ENCODE peak calls at places on chromosomes 2 and 18, in five cellular contexts. G is hepatocyte, S is lower lobe of right lung, W is IMR-90, E is esophagus squamous epithelium. L is an unnamed sample. For H3K4me1, the result is how much of the 10 kb centered on the place peaks cover.

GRCh38 chr18:32848836-32849235 is 76.0 kb upstream of the KLHL14 start:
- DNase-seq in E (no peak), G (no peak), W (no peak), S (no peak), L (no peak)

GRCh38 chr2:100606740-100607343 is 44.0 kb downstream of the PDCL3 start:
- DNase-seq in G (peak), S (no peak), E (no peak), W (peak), L (peak)

GRCh38 chr2:58533376-58533775 is 292.3 kb upstream of the FANCL start:
- DNase-seq in W (no peak), E (no peak), G (no peak), S (no peak), L (no peak)

GRCh38 chr2:225865468-225865867 is 466.0 kb downstream of the NYAP2 start:
- DNase-seq in S (no peak), W (peak), E (no peak), G (no peak), L (no peak)

GRCh38 chr2:102303589-102303988 is 7.8 kb upstream of the IL1RL1 start:
- DNase-seq in E (no peak), S (no peak), G (no peak), W (no peak), L (no peak)

GRCh38 chr2:239729681-239730566 is 295.2 kb downstream of the NDUFA10 start:
- DNase-seq in G (no peak), E (no peak), S (peak), W (no peak), L (no peak)

GRCh38 chr2:187009483-187010239 is 160.7 kb upstream of the ZSWIM2 start:
- DNase-seq in E (no peak), G (no peak), S (no peak), W (no peak), L (no peak)

GRCh38 chr2:187055463-187055862 is 206.5 kb upstream of the ZSWIM2 start:
- DNase-seq in E (no peak), W (no peak), S (no peak), G (peak), L (no peak)

GRCh38 chr2:134466141-134466540 is 212.3 kb downstream of the MGAT5 start:
- DNase-seq in G (peak), E (no peak), S (no peak), W (no peak), L (peak)

GRCh38 chr2:99643824-99644787 is 154.3 kb upstream of the REV1 start:
- DNase-seq in E (no peak), S (no peak), W (peak), G (no peak), L (no peak)

GRCh38 chr18:60446821-60447220 is 74.2 kb upstream of the MC4R start:
- DNase-seq in G (no peak), E (no peak), W (no peak), S (no peak), L (peak)

GRCh38 chr2:205680067-205680466 is 2.2 kb upstream of the NRP2 start:
- DNase-seq in E (no peak), S (no peak), W (peak), G (peak), L (peak)

GRCh38 chr2:226117506-226118065 is 682.0 kb downstream of the IRS1 start:
- DNase-seq in G (no peak), W (peak), E (no peak), S (no peak), L (no peak)

GRCh38 chr2:20235655-20236302 is 10.8 kb upstream of the SDC1 start:
- DNase-seq in E (no peak), G (no peak), S (no peak), W (no peak), L (peak)

GRCh38 chr2:8541636-8542035 is 140.2 kb upstream of the ID2 start:
- DNase-seq in E (no peak), S (no peak), W (no peak), G (no peak), L (peak)

GRCh38 chr2:1069847-1070246 is 119.2 kb downstream of the SNTG2 start:
- DNase-seq in E (no peak), W (no peak), S (no peak), G (no peak), L (no peak)

GRCh38 chr2:213766465-213766891 is 482.2 kb downstream of the SPAG16 start:
- DNase-seq in G (peak), S (no peak), W (no peak), E (no peak), L (no peak)

GRCh38 chr2:107988108-107988507 is 1.8 kb downstream of the SLC5A7 start:
- DNase-seq in S (no peak), G (no peak), E (no peak), W (no peak), L (no peak)

GRCh38 chr2:240767341-240767740 is 52.7 kb downstream of the KIF1A start:
- DNase-seq in W (no peak), E (no peak), G (no peak), S (no peak), L (no peak)

GRCh38 chr2:96514521-96514920 is 9.4 kb upstream of the NEURL3 start:
- DNase-seq in W (no peak), G (no peak), S (no peak), E (no peak), L (peak)

GRCh38 chr18:6406075-6406909 is 8.4 kb downstream of the L3MBTL4 start:
- DNase-seq in S (no peak), G (peak), W (peak), E (no peak), L (no peak)

GRCh38 chr18:79567481-79568147 is 112.0 kb upstream of the CTDP1 start:
- DNase-seq in W (peak), G (peak), S (peak), E (no peak), L (peak)

GRCh38 chr2:143489135-143489534 is 359.9 kb downstream of the ARHGAP15 start:
- DNase-seq in W (peak), S (no peak), E (no peak), G (no peak), L (no peak)

GRCh38 chr2:163630836-163631235 is 105.0 kb downstream of the FIGN start:
- DNase-seq in G (no peak), S (no peak), W (no peak), E (no peak), L (no peak)

GRCh38 chr18:68960355-68960754 is 162.5 kb downstream of the CCDC102B start:
- DNase-seq in E (no peak), G (no peak), W (no peak), S (no peak), L (no peak)

GRCh38 chr18:10040287-10041011 is 126.6 kb downstream of the VAPA start:
- DNase-seq in S (no peak), G (peak), E (no peak), W (peak), L (peak)

GRCh38 chr2:31335921-31336570 is 78.5 kb downstream of the XDH start:
- DNase-seq in E (no peak), S (no peak), W (peak), G (no peak), L (no peak)

GRCh38 chr18:34729264-34729663 is 19.2 kb downstream of the DTNA start:
- DNase-seq in E (no peak), W (no peak), G (peak), S (no peak), L (peak)

GRCh38 chr2:120245520-120245835 is 7.2 kb upstream of the RALB start:
- DNase-seq in W (no peak), S (no peak), G (peak), E (no peak), L (peak)

GRCh38 chr18:23956483-23956882 is 58.1 kb upstream of the TTC39C start:
- DNase-seq in S (no peak), E (no peak), W (no peak), G (no peak), L (no peak)

GRCh38 chr2:9836074-9836473 is 7.2 kb upstream of the TAF1B start:
- DNase-seq in W (no peak), E (no peak), G (no peak), S (no peak), L (no peak)

GRCh38 chr18:5980721-5981120 is 85.4 kb upstream of the TMEM200C start:
- DNase-seq in W (no peak), S (no peak), E (no peak), G (no peak), L (peak)

GRCh38 chr2:179612108-179612507 is 249.3 kb downstream of the ZNF385B start:
- DNase-seq in G (peak), W (peak), E (no peak), S (no peak), L (no peak)

GRCh38 chr2:174688079-174688478 is 76.2 kb downstream of the CHRNA1 start:
- DNase-seq in E (no peak), S (no peak), G (peak), W (peak), L (no peak)

GRCh38 chr18:48749768-48750167 is 201.0 kb downstream of the SMAD7 start:
- DNase-seq in G (no peak), E (no peak), W (peak), S (no peak), L (no peak)

GRCh38 chr18:78711971-78712370 is 267.6 kb upstream of the SALL3 start:
- DNase-seq in S (no peak), E (no peak), W (no peak), G (no peak), L (no peak)

GRCh38 chr2:142880275-142880674 is 2.8 kb downstream of the KYNU start:
- DNase-seq in W (peak), S (no peak), G (no peak), E (no peak), L (no peak)

GRCh38 chr2:166592750-166593149 is 98.7 kb upstream of the SCN7A start:
- DNase-seq in S (no peak), E (no peak), G (no peak), W (no peak), L (no peak)

GRCh38 chr18:28432350-28432749 is 255.4 kb upstream of the CDH2 start:
- DNase-seq in G (no peak), W (no peak), E (no peak), S (no peak), L (no peak)

GRCh38 chr2:193751299-193751698 is 1556.6 kb upstream of the TMEFF2 start:
- DNase-seq in S (no peak), W (no peak), G (no peak), E (no peak), L (no peak)
- H3K4me3 ChIP-seq in S (no peak), W (no peak), G (no peak), E (no peak), L (no peak)

DNA sequence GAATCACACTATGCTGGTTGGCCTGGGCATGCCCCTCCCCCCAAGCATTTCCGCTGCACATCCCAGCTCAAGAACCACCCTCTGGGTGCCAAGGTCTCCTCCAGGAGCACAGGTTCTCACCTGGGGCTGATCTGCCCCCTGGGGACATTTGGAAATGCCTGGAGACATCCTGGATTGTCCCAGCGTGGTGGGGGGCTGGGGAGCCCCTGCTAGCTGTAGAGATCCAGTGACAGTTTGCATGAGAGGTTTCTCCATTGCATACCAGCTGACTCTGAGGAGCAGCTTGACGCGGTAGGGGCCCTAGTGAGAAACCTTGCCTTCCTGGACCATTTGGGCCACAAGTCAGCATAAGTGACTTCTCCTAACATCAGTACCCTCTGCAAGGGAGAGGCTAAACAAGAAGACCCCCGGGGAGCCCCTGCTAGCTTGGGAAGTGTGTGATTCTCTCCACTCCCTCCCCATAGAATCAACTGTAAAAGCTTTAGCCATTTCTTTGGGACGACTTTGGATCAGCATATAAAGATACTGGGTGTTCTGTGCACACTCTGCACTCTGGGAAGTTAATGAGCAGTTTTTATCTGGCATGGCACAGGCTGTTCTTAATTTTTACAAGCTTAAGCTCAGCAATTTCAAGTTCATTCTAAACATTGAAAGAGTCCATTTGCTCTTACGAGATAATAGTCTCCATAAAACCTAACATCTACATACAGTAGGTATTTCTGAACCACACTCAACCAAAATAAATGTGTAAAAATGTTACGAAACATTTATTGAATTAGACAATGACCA is 94.1 kb downstream of the GBX2 start:
- DNase-seq in E (no peak), W (no peak), S (no peak), G (no peak), L (no peak)
- H3K4me1 ChIP-seq in E (under half), W (under half), S (under half), G (under half), L (under half)

DNA sequence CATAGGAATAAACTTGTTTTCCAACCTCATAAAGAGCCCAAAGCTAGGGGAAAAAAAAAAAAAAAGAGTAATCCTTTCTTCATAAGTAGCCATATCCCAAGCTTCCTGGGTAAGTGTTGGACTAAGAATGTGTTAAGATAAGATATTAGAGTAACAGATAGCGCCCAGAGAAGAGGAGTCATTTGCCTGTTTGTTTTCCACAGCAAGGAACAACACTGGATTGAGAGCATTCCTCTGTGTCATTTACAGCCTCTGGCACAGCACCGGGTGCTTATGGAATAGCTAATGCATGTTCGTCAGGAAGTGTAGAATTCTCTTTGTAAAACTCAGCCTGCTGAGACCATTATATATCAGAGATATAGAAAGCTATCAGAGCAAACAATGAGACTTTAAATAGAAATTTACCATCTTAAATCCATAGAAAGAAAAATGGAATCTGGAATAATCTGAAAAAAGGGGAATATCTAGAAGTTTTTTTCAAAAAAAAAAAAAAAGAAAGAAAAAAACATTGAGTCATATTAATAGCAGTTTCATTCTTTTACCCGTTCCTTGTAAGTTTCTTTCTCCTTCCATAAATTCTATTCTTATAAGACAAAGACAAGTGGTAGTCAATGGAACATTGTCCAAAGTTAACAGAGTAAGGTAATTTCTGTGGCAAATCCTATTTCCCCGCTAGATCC is 37.6 kb downstream of the LRP2 start:
- DNase-seq in E (no peak), S (no peak), W (no peak), G (peak), L (no peak)
- H3K4me3 ChIP-seq in E (no peak), S (no peak), W (no peak), G (no peak), L (peak)

GRCh38 chr2:47870668-47871540 is 35.4 kb downstream of the FBXO11 start:
- DNase-seq in G (no peak), S (no peak), W (no peak), E (no peak), L (no peak)

GRCh38 chr2:47864566-47864965 is 41.7 kb downstream of the FBXO11 start:
- DNase-seq in E (no peak), G (no peak), S (no peak), W (no peak), L (no peak)

GRCh38 chr2:47868611-47869352 is 37.5 kb downstream of the FBXO11 start:
- DNase-seq in W (no peak), S (no peak), E (no peak), G (no peak), L (no peak)

GRCh38 chr2:47869859-47870258 is 36.4 kb downstream of the FBXO11 start:
- DNase-seq in E (no peak), G (no peak), S (no peak), W (peak), L (no peak)

DNA sequence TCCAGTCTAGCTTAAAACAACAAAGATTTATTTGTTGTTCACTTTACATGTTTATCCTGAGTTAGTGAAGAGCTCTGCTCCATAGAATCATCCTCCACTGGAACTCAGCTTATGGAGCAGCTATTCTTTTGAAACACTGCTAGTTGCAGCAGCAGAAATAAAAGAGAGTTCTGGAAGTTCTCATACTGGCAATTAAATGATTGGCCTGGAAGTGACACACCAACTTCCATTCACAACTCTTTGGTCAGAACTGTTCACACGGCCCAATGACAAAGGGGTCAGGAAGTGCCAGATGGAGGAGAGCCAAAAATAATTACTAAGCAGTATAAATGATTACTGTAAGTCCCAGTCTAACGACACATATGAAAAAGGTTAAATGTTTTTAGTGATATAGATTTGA is 39.1 kb downstream of the FBXO11 start:
- DNase-seq in W (peak), G (peak), E (no peak), S (no peak), L (no peak)
- H3K4me1 ChIP-seq in W (under half), G (under half), E (under half), S (half or more), L (under half)

GRCh38 chr2:28129955-28130695 is 239.6 kb downstream of the BABAM2 start:
- DNase-seq in W (peak), S (no peak), G (no peak), E (no peak), L (no peak)
- H3K4me3 ChIP-seq in W (no peak), S (no peak), G (no peak), E (no peak), L (no peak)

GRCh38 chr2:217660423-217660822 is 342.4 kb downstream of the TNS1 start:
- DNase-seq in W (no peak), S (no peak), E (no peak), G (no peak), L (no peak)

GRCh38 chr2:217664761-217665160 is 338.0 kb downstream of the TNS1 start:
- DNase-seq in W (peak), G (no peak), S (no peak), E (no peak), L (no peak)

GRCh38 chr2:217661378-217661777 is 341.4 kb downstream of the TNS1 start:
- DNase-seq in S (no peak), G (no peak), E (no peak), W (no peak), L (no peak)

GRCh38 chr2:217666338-217666737 is 336.5 kb downstream of the TNS1 start:
- DNase-seq in S (no peak), E (no peak), G (no peak), W (peak), L (no peak)

DNA sequence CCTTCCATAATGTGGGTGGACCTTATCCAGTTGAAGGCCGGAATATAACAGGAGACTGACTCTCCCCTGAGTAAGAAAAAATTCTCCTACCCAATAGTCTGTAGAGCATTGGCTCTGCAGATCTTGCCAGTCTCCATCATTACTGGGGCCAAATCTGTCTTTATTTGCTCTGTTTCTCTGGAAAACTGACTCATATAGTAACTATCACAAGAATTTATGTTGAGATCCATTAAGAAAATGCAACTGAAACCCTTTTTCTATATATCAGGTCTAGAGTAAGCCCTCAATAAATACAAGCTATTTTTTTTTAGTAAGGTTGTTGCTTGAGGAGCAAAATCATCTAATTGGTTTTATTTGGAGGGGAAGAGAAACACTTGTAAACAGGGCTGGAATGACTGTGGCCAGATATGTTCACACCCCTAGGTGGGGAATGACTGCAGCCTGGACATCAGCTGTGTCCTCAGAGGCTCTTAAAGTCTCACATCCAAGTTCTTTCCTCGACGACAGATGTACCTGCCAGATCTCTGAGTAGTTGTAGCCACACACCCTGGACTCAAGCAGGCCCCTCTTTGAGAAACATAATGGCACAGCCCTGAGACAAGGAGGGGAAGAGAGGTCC is 339.7 kb downstream of the TNS1 start:
- DNase-seq in S (no peak), G (no peak), W (peak), E (no peak), L (no peak)
- H3K4me1 ChIP-seq in S (under half), G (under half), W (under half), E (under half), L (under half)

DNA sequence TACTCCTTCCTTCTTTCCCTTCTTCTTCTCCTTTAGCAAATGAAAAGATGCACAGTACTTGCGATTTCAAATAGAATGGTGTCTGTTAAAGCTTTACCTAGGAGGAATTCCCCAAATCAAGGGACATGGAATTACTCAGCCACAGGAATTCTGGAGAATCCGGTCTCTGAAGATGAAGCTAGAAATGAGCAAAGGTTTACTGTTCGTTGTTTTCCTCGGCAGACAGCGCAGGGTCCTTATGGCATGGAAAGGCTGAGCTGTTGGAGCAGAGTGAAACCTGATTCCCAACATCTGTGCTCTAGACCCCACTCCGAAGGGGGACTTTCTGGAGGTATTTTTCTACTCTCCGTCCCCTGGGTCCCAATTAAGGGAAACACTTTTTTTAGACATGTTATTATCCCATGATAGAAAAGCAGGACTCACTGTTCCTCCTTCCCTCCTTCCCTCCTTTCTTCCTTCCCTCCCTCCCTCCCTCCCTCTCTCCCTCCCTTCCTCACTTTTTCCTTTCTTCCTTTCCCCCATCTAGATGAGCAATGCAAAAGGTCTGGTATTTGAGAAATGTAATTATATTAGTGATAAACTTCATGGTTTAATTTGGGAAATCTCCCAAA is 47.1 kb downstream of the CDCA7 start:
- DNase-seq in W (peak), G (no peak), S (no peak), E (no peak), L (peak)
- H3K4me3 ChIP-seq in W (peak), G (peak), S (no peak), E (no peak), L (peak)

L was measured in endodermal cell.